ENCODE peak calls at places on chromosomes 1 and 21, in six cellular contexts. J, A, P, U, Y and D are unnamed samples.

GRCh38 chr1:9193226-9193625 is 41.3 kb upstream of the H6PD start:
- DNase-seq in A (no peak), Y (peak), P (no peak), J (no peak), U (peak), D (no peak)

GRCh38 chr1:201190624-201191051 is at the start of gene IGFN1:
- DNase-seq in A (peak), Y (no peak), P (no peak), J (no peak), U (no peak), D (no peak)

GRCh38 chr1:191290441-191290840 is 812.8 kb upstream of the BRINP3 start:
- DNase-seq in A (no peak), Y (no peak), J (no peak), P (no peak), U (no peak), D (no peak)

GRCh38 chr1:223133301-223133823 is 9.7 kb downstream of the TLR5 start:
- DNase-seq in J (no peak), A (no peak), P (no peak), Y (no peak), U (no peak), D (no peak)

GRCh38 chr1:29196863-29197589 is 15.3 kb upstream of the SRSF4 start:
- DNase-seq in J (no peak), P (no peak), Y (no peak), A (no peak), U (peak), D (no peak)

GRCh38 chr1:240646861-240647260 is 34.9 kb upstream of the GREM2 start:
- DNase-seq in A (no peak), P (no peak), U (no peak), J (no peak), Y (no peak), D (no peak)

GRCh38 chr1:107767156-107767582 is 197.8 kb downstream of the VAV3 start:
- DNase-seq in A (no peak), U (no peak), Y (peak), P (no peak), J (no peak), D (no peak)

GRCh38 chr1:102861247-102861646 is 247.1 kb downstream of the COL11A1 start:
- DNase-seq in J (no peak), Y (no peak), A (no peak), U (peak), P (no peak), D (no peak)

DNA sequence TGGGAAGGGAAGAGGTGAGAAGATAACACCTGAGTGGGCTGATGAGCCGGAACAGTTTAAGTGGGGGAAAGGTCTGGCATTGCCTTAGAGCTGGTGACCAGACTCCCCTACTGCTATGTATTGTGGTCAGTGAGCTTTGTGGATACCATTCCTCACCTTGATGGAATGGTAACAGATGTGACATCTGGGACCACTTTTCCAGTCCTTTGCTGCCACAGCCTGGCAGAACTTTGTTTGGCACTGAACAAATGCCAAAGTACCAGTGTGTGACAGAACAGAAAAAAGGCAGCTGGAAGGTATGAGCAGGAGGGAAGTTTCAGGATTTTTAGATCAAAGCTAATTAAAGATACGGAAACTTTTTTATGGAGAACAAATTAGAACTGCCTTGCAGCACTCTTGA is 6.2 kb downstream of the MED8 start:
- DNase-seq in U (peak), Y (no peak), A (no peak), P (no peak), J (no peak), D (no peak)
- TF ChIP-seq CTCF in U (no peak), Y (no peak), A (no peak), P (no peak), J (no peak), D (no peak)

GRCh38 chr1:43315963-43316737 is 15.4 kb downstream of the TIE1 start:
- DNase-seq in U (peak), P (no peak), Y (peak), J (no peak), A (no peak), D (no peak)

GRCh38 chr1:43315481-43315880 is 14.7 kb downstream of the TIE1 start:
- DNase-seq in J (no peak), P (no peak), Y (no peak), U (no peak), A (no peak), D (no peak)

GRCh38 chr1:43318831-43319230 is 18.0 kb downstream of the TIE1 start:
- DNase-seq in A (no peak), Y (no peak), J (no peak), U (no peak), P (no peak), D (no peak)

GRCh38 chr1:43317817-43318471 is 17.2 kb downstream of the TIE1 start:
- DNase-seq in A (no peak), P (no peak), J (no peak), Y (no peak), U (peak), D (no peak)

DNA sequence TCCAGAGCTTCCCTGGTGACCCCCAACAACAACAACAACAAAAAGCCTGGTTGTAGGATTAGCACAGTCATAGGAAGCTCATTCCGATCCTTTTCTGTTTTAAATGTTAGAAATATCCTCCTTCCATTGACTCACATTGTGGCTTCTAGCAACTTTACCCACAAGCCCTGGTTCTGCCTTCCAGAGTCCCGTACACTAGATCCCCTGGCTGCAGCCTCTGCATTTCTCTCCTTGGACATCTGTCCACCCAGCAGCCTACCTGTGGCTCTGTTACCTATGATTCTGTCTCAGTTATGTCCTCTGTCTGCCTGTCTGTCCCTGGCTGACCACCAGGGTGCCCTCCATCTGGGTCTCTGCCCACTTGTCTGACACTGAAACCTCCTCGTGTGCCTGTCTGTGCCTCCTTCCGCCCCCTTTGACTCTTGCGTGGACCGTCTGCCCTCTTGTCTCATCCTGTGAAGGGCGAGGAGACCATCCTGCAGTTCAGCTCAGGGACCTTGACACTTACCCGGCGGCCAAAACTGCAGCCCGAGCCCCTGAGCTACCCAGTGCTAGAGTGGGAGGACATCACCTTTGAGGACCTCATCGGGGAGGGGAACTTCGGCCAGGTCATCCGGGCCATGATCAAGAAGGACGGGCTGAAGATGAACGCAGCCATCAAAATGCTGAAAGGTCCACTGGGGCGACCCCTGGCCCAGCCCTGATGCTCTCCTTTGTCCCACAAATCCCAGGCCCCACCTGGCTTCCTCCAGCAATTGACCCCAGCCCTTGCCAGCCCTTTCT is 16.1 kb downstream of the TIE1 start:
- DNase-seq in U (no peak), P (no peak), J (no peak), A (no peak), Y (no peak), D (no peak)
- TF ChIP-seq CTCF in U (no peak), P (no peak), J (peak), A (no peak), Y (peak), D (no peak)

GRCh38 chr1:230581446-230582079 is 60.7 kb upstream of the COG2 start:
- DNase-seq in J (peak), P (no peak), A (peak), U (no peak), Y (no peak), D (no peak)
- TF ChIP-seq CTCF in J (no peak), P (no peak), A (no peak), U (no peak), Y (no peak), D (no peak)

DNA sequence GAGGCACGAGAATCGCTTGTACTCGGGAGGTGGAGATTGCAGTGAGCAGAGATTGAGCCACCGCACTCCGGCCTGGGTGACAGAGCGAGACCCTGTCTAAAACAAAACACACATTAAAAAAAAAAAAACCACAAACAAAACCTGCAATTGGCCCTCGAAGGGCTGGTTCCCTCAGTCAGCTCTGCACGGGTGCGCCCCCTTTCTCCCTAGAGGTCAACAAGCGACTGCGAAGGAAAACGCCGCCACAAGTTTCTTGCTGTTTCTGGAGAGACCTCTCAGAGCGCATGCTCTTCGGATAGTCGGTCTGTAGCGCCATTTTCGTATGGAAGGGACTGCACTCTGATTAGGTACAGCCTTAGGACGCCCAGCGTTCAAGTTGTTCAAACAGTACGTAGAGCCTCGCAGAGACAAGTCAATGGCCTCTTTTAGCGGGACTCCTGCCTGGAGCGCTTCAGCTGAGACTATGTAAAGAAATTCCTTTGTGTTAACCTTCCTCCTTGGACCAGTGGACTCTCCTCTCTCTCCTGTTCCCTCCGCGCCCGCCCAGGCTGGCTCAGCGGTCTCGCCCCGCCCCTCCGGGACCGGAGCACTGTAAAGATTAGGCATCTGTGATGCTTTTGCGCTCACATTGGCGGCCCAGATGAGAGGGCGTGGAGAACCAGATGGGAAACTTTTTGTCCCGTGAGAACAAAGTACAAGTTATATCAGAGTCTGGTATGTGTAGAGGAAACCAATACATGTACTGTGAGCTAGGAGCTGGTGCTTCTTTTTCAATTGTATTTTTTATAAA is 1.0 kb upstream of the CDC14A start:
- DNase-seq in P (peak), J (peak), A (peak), U (peak), Y (peak), D (peak)
- TF ChIP-seq CTCF in P (no peak), J (peak), A (no peak), U (peak), Y (peak), D (no peak)

DNA sequence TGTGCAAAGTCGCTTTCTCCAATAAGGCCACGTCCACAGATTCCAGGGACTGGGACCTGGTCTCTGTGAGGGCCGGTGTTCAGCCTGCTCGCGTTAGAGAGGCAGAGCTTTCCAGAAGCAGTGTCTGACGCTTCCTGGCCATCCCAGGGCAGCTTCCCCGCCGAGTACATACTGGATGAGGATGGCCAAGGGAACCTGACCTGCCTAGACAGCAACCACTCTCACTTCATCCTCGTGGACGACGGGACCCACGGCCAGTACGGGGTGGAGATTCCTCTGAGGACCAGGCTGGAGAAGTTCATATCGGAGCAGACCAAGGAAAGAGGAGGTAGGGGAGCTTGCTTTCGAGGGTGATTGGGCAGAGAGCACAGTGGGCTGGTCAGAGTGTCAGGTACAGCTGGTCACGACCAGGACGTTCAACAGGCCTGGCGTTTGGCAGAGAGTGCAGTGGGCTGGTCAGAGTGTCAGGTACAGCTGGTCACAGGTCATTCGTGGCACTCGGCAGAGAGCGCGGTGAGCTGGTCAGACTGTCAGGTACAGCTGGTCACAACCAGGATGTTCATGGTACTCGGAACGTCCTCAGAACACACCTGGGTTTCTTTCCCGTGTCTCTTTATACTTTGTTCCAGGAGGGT is 22.4 kb downstream of the TRPM2 start:
- DNase-seq in A (no peak), U (no peak), Y (no peak), P (no peak), J (no peak), D (no peak)
- TF ChIP-seq CTCF in A (no peak), U (no peak), Y (no peak), P (no peak), J (no peak), D (no peak)

GRCh38 chr1:230515451-230516145 is 89.5 kb upstream of the PGBD5 start:
- DNase-seq in J (no peak), U (no peak), Y (no peak), A (peak), P (no peak), D (no peak)

GRCh38 chr1:230517786-230518185 is 91.7 kb upstream of the PGBD5 start:
- DNase-seq in J (no peak), A (peak), U (no peak), Y (no peak), P (no peak), D (no peak)

GRCh38 chr1:230517326-230517725 is 91.2 kb upstream of the PGBD5 start:
- DNase-seq in J (no peak), A (no peak), Y (no peak), U (no peak), P (no peak), D (no peak)

GRCh38 chr1:230518511-230518910 is 92.4 kb upstream of the PGBD5 start:
- DNase-seq in J (no peak), U (no peak), A (peak), P (no peak), Y (no peak), D (no peak)

DNA sequence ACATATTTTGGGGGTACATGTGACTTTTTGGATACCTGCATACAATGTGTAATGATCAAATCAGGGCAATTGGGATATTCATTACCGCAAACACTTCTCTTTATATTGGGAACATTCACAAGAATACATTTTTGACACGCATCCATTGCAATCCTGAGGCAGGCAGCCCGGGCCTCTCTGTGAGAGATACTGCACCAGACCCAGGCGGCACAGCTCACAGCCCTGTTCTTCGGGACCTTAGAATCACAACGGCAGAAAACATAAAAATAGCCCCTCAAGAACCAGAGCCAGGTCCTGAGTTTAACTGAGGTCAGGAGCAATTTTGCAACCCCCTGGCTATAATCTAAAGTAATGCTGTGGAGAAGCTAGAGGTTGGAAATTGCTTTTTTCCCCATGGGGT is 90.8 kb upstream of the PGBD5 start:
- DNase-seq in J (no peak), U (no peak), P (no peak), Y (no peak), A (no peak), D (no peak)
- TF ChIP-seq CTCF in J (no peak), U (no peak), P (no peak), Y (no peak), A (no peak), D (no peak)

DNA sequence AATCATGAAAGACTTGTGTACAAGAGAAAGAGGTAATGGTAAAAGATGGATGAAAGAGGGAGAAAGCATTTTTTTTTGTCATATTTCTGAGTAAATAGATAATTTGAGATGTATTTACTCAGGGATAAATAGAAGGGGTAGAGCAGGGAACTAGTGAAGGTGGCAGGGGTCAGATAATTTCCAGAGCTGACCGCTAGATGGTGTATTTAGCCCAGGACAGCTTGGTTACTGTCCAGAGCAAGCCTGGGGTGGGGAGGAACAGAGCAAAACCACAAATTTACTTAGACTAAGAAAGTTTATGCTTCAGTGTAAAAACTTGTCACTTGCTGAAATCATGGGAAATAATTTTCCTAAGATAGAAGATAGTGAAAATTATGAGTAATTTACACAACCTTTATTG is 91.5 kb downstream of the XCL2 start:
- DNase-seq in J (no peak), P (no peak), U (no peak), Y (no peak), A (no peak), D (no peak)
- TF ChIP-seq CTCF in J (no peak), P (no peak), U (no peak), Y (peak), A (peak), D (no peak)

GRCh38 chr1:87451229-87451900 is 122.7 kb downstream of the LMO4 start:
- DNase-seq in Y (peak), J (no peak), P (no peak), A (no peak), U (peak), D (no peak)

GRCh38 chr1:87449348-87449963 is 120.8 kb downstream of the LMO4 start:
- DNase-seq in Y (peak), U (peak), A (no peak), P (no peak), J (no peak), D (peak)

GRCh38 chr1:87450136-87450535 is 121.5 kb downstream of the LMO4 start:
- DNase-seq in P (no peak), U (no peak), Y (no peak), J (no peak), A (no peak), D (no peak)

GRCh38 chr1:87452648-87453047 is 124.0 kb downstream of the LMO4 start:
- DNase-seq in A (no peak), J (no peak), P (no peak), Y (no peak), U (no peak), D (no peak)

DNA sequence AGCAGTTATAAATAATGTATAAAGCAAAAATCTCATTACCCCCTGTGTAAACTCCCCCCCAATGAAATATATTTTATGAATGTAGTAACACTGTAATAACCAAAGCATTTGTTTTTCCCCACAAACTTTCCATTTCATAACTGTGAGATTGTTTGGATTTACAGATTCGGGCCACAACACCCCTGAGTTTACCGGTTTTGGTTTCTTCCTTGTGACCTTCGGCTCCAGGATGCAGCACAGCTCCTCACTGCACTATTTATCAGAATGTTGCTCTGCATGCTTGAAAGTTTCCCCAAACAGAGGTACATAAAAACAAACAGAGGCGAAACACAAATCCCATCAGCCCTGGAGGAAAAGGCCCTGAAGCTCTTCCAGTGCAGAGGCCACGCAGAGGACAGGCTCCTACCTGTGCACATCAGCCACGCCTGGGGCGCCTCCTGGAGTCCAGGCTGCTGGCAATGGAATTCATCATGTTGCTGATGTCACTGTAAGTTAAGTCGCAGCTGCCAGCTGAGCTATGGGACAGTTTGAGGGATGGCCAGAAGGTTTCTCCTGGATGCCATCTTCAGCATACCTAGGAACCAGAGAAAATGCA is 122.0 kb downstream of the LMO4 start:
- DNase-seq in U (no peak), A (peak), J (no peak), P (no peak), Y (no peak), D (no peak)
- TF ChIP-seq CTCF in U (no peak), A (no peak), J (no peak), P (no peak), Y (no peak), D (no peak)